ENCODE peak calls at places on chromosomes 2 and 18, in four cellular contexts. One of them, this sample, is unnamed.

GRCh38 chr2:196413821-196414274 is 225.7 kb upstream of the CCDC150 start:
- DNase-seq in epithelial cell of prostate: no peak
- DNase-seq in transverse colon: no peak
- DNase-seq in mesenchymal stem cell: no peak
- DNase-seq in this sample: no peak

GRCh38 chr2:24329700-24330099 is 30.6 kb downstream of the ITSN2 start:
- DNase-seq in epithelial cell of prostate: no peak
- DNase-seq in transverse colon: no peak
- DNase-seq in mesenchymal stem cell: no peak
- DNase-seq in this sample: no peak

GRCh38 chr2:168521342-168521741 is 65.3 kb downstream of the CERS6 start:
- DNase-seq in epithelial cell of prostate: no peak
- DNase-seq in transverse colon: no peak
- DNase-seq in mesenchymal stem cell: no peak
- DNase-seq in this sample: no peak

GRCh38 chr2:240594511-240595380 is 8.2 kb downstream of the CAPN10 start:
- DNase-seq in epithelial cell of prostate: no peak
- DNase-seq in transverse colon: peak
- DNase-seq in mesenchymal stem cell: no peak
- DNase-seq in this sample: peak

GRCh38 chr2:239520811-239521517 is 120.1 kb upstream of the HDAC4 start:
- DNase-seq in epithelial cell of prostate: no peak
- DNase-seq in transverse colon: no peak
- DNase-seq in mesenchymal stem cell: no peak
- DNase-seq in this sample: peak

GRCh38 chr2:112818094-112818902 is 18.3 kb downstream of the IL1B start:
- DNase-seq in epithelial cell of prostate: no peak
- DNase-seq in transverse colon: no peak
- DNase-seq in mesenchymal stem cell: peak
- DNase-seq in this sample: no peak

GRCh38 chr2:112701092-112701491 is 19.7 kb upstream of the NT5DC4 start:
- DNase-seq in epithelial cell of prostate: no peak
- DNase-seq in transverse colon: no peak
- DNase-seq in mesenchymal stem cell: no peak
- DNase-seq in this sample: no peak

GRCh38 chr2:2871480-2872308 is 505.9 kb downstream of the EIPR1 start:
- DNase-seq in epithelial cell of prostate: no peak
- DNase-seq in transverse colon: no peak
- DNase-seq in mesenchymal stem cell: no peak
- DNase-seq in this sample: no peak

GRCh38 chr18:11791131-11791530 is 60.1 kb upstream of the CHMP1B start:
- DNase-seq in epithelial cell of prostate: no peak
- DNase-seq in transverse colon: no peak
- DNase-seq in mesenchymal stem cell: peak
- DNase-seq in this sample: no peak

GRCh38 chr2:9057939-9058761 is 54.7 kb upstream of the MBOAT2 start:
- DNase-seq in epithelial cell of prostate: no peak
- DNase-seq in transverse colon: no peak
- DNase-seq in mesenchymal stem cell: peak
- DNase-seq in this sample: no peak

GRCh38 chr2:119085613-119086012 is 72.9 kb downstream of the C1QL2 start:
- DNase-seq in epithelial cell of prostate: no peak
- DNase-seq in transverse colon: no peak
- DNase-seq in mesenchymal stem cell: no peak
- DNase-seq in this sample: no peak

GRCh38 chr2:165627463-165627862 is 158.0 kb downstream of the CSRNP3 start:
- DNase-seq in epithelial cell of prostate: no peak
- DNase-seq in transverse colon: no peak
- DNase-seq in mesenchymal stem cell: peak
- DNase-seq in this sample: no peak

GRCh38 chr2:100876231-100876860 is 56.4 kb downstream of the NPAS2 start:
- DNase-seq in epithelial cell of prostate: no peak
- DNase-seq in transverse colon: no peak
- DNase-seq in mesenchymal stem cell: peak
- DNase-seq in this sample: no peak

GRCh38 chr2:119517433-119517832 is 6.8 kb downstream of the SCTR start:
- DNase-seq in epithelial cell of prostate: no peak
- DNase-seq in transverse colon: peak
- DNase-seq in mesenchymal stem cell: peak
- DNase-seq in this sample: peak

GRCh38 chr2:175373001-175373727 is 191.7 kb upstream of the ATP5MC3 start:
- DNase-seq in epithelial cell of prostate: no peak
- DNase-seq in transverse colon: no peak
- DNase-seq in mesenchymal stem cell: peak
- DNase-seq in this sample: no peak

GRCh38 chr2:196515041-196515440 is 124.5 kb upstream of the CCDC150 start:
- DNase-seq in epithelial cell of prostate: no peak
- DNase-seq in transverse colon: no peak
- DNase-seq in mesenchymal stem cell: no peak
- DNase-seq in this sample: peak

GRCh38 chr2:169528271-169528701 is 18.8 kb downstream of the KLHL41 start:
- DNase-seq in epithelial cell of prostate: no peak
- DNase-seq in transverse colon: peak
- DNase-seq in mesenchymal stem cell: peak
- DNase-seq in this sample: peak

GRCh38 chr18:79059456-79059855 is 9.7 kb upstream of the ATP9B start:
- DNase-seq in epithelial cell of prostate: no peak
- DNase-seq in transverse colon: no peak
- DNase-seq in mesenchymal stem cell: no peak
- DNase-seq in this sample: no peak

GRCh38 chr2:240134466-240134865 is 1.6 kb downstream of the COPS9 start:
- DNase-seq in epithelial cell of prostate: no peak
- DNase-seq in transverse colon: no peak
- DNase-seq in mesenchymal stem cell: no peak
- DNase-seq in this sample: no peak

GRCh38 chr2:2843969-2844548 is 513.0 kb upstream of the MYT1L start:
- DNase-seq in epithelial cell of prostate: no peak
- DNase-seq in transverse colon: no peak
- DNase-seq in mesenchymal stem cell: no peak
- DNase-seq in this sample: no peak

GRCh38 chr18:25727281-25727680 is 363.1 kb downstream of the SS18 start:
- DNase-seq in epithelial cell of prostate: no peak
- DNase-seq in transverse colon: no peak
- DNase-seq in mesenchymal stem cell: peak
- DNase-seq in this sample: no peak

GRCh38 chr18:64165906-64166305 is 17.0 kb upstream of the LINC00305 start:
- DNase-seq in epithelial cell of prostate: no peak
- DNase-seq in transverse colon: no peak
- DNase-seq in mesenchymal stem cell: peak
- DNase-seq in this sample: no peak

GRCh38 chr2:222993920-222994650 is 57.9 kb upstream of the KCNE4 start:
- DNase-seq in epithelial cell of prostate: no peak
- DNase-seq in transverse colon: peak
- DNase-seq in mesenchymal stem cell: peak
- DNase-seq in this sample: peak

GRCh38 chr2:89767581-89768435 is 1076.3 kb downstream of the RPIA start:
- DNase-seq in epithelial cell of prostate: no peak
- DNase-seq in transverse colon: no peak
- DNase-seq in mesenchymal stem cell: no peak
- DNase-seq in this sample: peak

GRCh38 chr2:903223-903900 is 47.3 kb upstream of the SNTG2 start:
- DNase-seq in epithelial cell of prostate: no peak
- DNase-seq in transverse colon: no peak
- DNase-seq in mesenchymal stem cell: no peak
- DNase-seq in this sample: no peak

GRCh38 chr2:12119841-12120240 is 373.4 kb downstream of the LPIN1 start:
- DNase-seq in epithelial cell of prostate: no peak
- DNase-seq in transverse colon: no peak
- DNase-seq in mesenchymal stem cell: peak
- DNase-seq in this sample: no peak

GRCh38 chr2:63438171-63438570 is 150.1 kb downstream of the WDPCP start:
- DNase-seq in epithelial cell of prostate: no peak
- DNase-seq in transverse colon: no peak
- DNase-seq in mesenchymal stem cell: no peak
- DNase-seq in this sample: no peak

GRCh38 chr2:223969856-223970255 is 12.6 kb downstream of the MRPL44 start:
- DNase-seq in epithelial cell of prostate: no peak
- DNase-seq in transverse colon: no peak
- DNase-seq in mesenchymal stem cell: peak
- DNase-seq in this sample: no peak

GRCh38 chr2:105611328-105611627 is 133.4 kb upstream of the NCK2 start:
- DNase-seq in epithelial cell of prostate: no peak
- DNase-seq in transverse colon: no peak
- DNase-seq in mesenchymal stem cell: no peak
- DNase-seq in this sample: no peak

GRCh38 chr2:128505150-128505490 is 186.5 kb upstream of the HS6ST1 start:
- DNase-seq in epithelial cell of prostate: no peak
- DNase-seq in transverse colon: no peak
- DNase-seq in mesenchymal stem cell: no peak
- DNase-seq in this sample: no peak

GRCh38 chr2:232137346-232137745 is 175.8 kb downstream of the DIS3L2 start:
- DNase-seq in epithelial cell of prostate: no peak
- DNase-seq in transverse colon: no peak
- DNase-seq in mesenchymal stem cell: peak
- DNase-seq in this sample: no peak

GRCh38 chr2:157809212-157809611 is 66.9 kb downstream of the ACVR1 start:
- DNase-seq in epithelial cell of prostate: no peak
- DNase-seq in transverse colon: no peak
- DNase-seq in mesenchymal stem cell: peak
- DNase-seq in this sample: no peak

GRCh38 chr2:85213404-85213803 is 80.2 kb downstream of the TCF7L1 start:
- DNase-seq in epithelial cell of prostate: no peak
- DNase-seq in transverse colon: no peak
- DNase-seq in mesenchymal stem cell: no peak
- DNase-seq in this sample: no peak
- H3K27ac ChIP-seq in epithelial cell of prostate: no peak
- H3K27ac ChIP-seq in transverse colon: no peak
- H3K27ac ChIP-seq in mesenchymal stem cell: no peak
- H3K27ac ChIP-seq in this sample: no peak

GRCh38 chr2:200026838-200027237 is 71.5 kb downstream of the MAIP1 start:
- DNase-seq in epithelial cell of prostate: no peak
- DNase-seq in transverse colon: no peak
- DNase-seq in mesenchymal stem cell: peak
- DNase-seq in this sample: no peak
- H3K27ac ChIP-seq in epithelial cell of prostate: no peak
- H3K27ac ChIP-seq in transverse colon: peak
- H3K27ac ChIP-seq in mesenchymal stem cell: no peak
- H3K27ac ChIP-seq in this sample: no peak

GRCh38 chr2:55010149-55010591 is 40.1 kb downstream of the RTN4 start:
- DNase-seq in epithelial cell of prostate: peak
- DNase-seq in transverse colon: peak
- DNase-seq in mesenchymal stem cell: peak
- DNase-seq in this sample: peak
- H3K27ac ChIP-seq in epithelial cell of prostate: peak
- H3K27ac ChIP-seq in transverse colon: peak
- H3K27ac ChIP-seq in mesenchymal stem cell: peak
- H3K27ac ChIP-seq in this sample: no peak

GRCh38 chr2:55590810-55591440 is 26.5 kb downstream of the PPP4R3B start:
- DNase-seq in epithelial cell of prostate: peak
- DNase-seq in transverse colon: no peak
- DNase-seq in mesenchymal stem cell: peak
- DNase-seq in this sample: no peak
- H3K27ac ChIP-seq in epithelial cell of prostate: peak
- H3K27ac ChIP-seq in transverse colon: no peak
- H3K27ac ChIP-seq in mesenchymal stem cell: no peak
- H3K27ac ChIP-seq in this sample: no peak

GRCh38 chr2:238380785-238381184 is 45.9 kb upstream of the ASB1 start:
- DNase-seq in epithelial cell of prostate: peak
- DNase-seq in transverse colon: no peak
- DNase-seq in mesenchymal stem cell: peak
- DNase-seq in this sample: no peak

GRCh38 chr2:238379096-238379810 is 47.5 kb upstream of the ASB1 start:
- DNase-seq in epithelial cell of prostate: no peak
- DNase-seq in transverse colon: no peak
- DNase-seq in mesenchymal stem cell: no peak
- DNase-seq in this sample: no peak

GRCh38 chr2:238381341-238382130 is 45.2 kb upstream of the ASB1 start:
- DNase-seq in epithelial cell of prostate: no peak
- DNase-seq in transverse colon: no peak
- DNase-seq in mesenchymal stem cell: no peak
- DNase-seq in this sample: no peak

GRCh38 chr2:238378230-238379095 is 48.3 kb upstream of the ASB1 start:
- DNase-seq in epithelial cell of prostate: no peak
- DNase-seq in transverse colon: no peak
- DNase-seq in mesenchymal stem cell: no peak
- DNase-seq in this sample: no peak

GRCh38 chr2:238380336-238380735 is 46.4 kb upstream of the ASB1 start:
- DNase-seq in epithelial cell of prostate: no peak
- DNase-seq in transverse colon: no peak
- DNase-seq in mesenchymal stem cell: no peak
- DNase-seq in this sample: no peak
- H3K27ac ChIP-seq in epithelial cell of prostate: peak
- H3K27ac ChIP-seq in transverse colon: no peak
- H3K27ac ChIP-seq in mesenchymal stem cell: no peak
- H3K27ac ChIP-seq in this sample: no peak

DNA sequence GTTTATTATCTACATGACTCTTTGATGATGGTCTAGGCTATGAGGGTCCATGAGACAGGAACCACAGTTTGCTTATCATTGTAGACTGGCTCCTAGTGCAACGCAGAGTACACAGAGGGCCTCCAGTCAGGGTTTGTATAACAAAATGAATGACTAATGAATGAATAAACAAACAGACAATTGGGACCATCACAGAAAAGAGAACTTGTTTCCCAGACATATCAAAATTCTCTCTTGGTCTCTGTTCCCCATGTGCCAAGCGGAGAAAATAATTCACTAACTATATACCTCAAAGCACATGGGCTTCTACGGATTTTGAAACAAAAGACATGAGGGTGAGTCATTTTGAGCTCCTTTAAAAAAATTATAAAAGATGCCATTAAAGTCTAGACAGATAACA is 28.1 kb downstream of the INO80C start:
- DNase-seq in epithelial cell of prostate: no peak
- DNase-seq in transverse colon: no peak
- DNase-seq in mesenchymal stem cell: peak
- DNase-seq in this sample: no peak
- H3K27ac ChIP-seq in epithelial cell of prostate: peak
- H3K27ac ChIP-seq in transverse colon: no peak
- H3K27ac ChIP-seq in mesenchymal stem cell: no peak
- H3K27ac ChIP-seq in this sample: no peak

GRCh38 chr2:173130521-173131467 is 55.1 kb downstream of the MAP3K20 start:
- DNase-seq in epithelial cell of prostate: no peak
- DNase-seq in transverse colon: no peak
- DNase-seq in mesenchymal stem cell: no peak
- DNase-seq in this sample: no peak
- H3K27ac ChIP-seq in epithelial cell of prostate: no peak
- H3K27ac ChIP-seq in transverse colon: no peak
- H3K27ac ChIP-seq in mesenchymal stem cell: no peak
- H3K27ac ChIP-seq in this sample: no peak